ENCODE peak calls at places on chromosomes 7 and 10, in six cellular contexts. X is H9, B is IMR-90, M is mesenchymal stem cell, Y is neuronal stem cell, W is H1. Q is an unnamed sample.

GRCh38 chr7:150898475-150899011 is 46.2 kb downstream of the AOC1 start:
- DNase-seq in M (peak), Y (peak), B (peak), W (peak), X (peak), Q (peak)

GRCh38 chr10:96740579-96741281 is 20.4 kb upstream of the PIK3AP1 start:
- DNase-seq in M (no peak), W (no peak), B (no peak), X (no peak), Y (no peak), Q (no peak)

GRCh38 chr10:47029181-47029971 is 118.1 kb downstream of the PTPN20 start:
- DNase-seq in W (peak), B (no peak), X (peak), M (no peak), Y (no peak), Q (no peak)

GRCh38 chr10:114151486-114151885 is 22.5 kb downstream of the CCDC186 start:
- DNase-seq in M (peak), X (no peak), Y (no peak), B (peak), W (no peak), Q (peak)

GRCh38 chr10:27745719-27746363 is at the start of gene MKX:
- DNase-seq in Y (peak), W (peak), X (peak), M (peak), B (peak), Q (peak)

GRCh38 chr10:110672580-110672919 is 28.4 kb downstream of the RBM20 start:
- DNase-seq in X (no peak), Y (no peak), W (no peak), B (no peak), M (no peak), Q (no peak)

GRCh38 chr10:48838830-48839229 is 100.8 kb downstream of the LRRC18 start:
- DNase-seq in M (no peak), W (no peak), Y (no peak), X (no peak), B (no peak), Q (no peak)

GRCh38 chr10:63521389-63522128 is at the start of gene REEP3:
- DNase-seq in Y (peak), B (peak), W (peak), X (peak), M (peak), Q (peak)

GRCh38 chr10:89468625-89469024 is 54.3 kb downstream of the IFIT5 start:
- DNase-seq in Y (no peak), M (no peak), B (no peak), X (no peak), W (no peak), Q (no peak)

GRCh38 chr10:72173635-72174296 is 42.0 kb upstream of the ANAPC16 start:
- DNase-seq in W (no peak), Y (no peak), M (peak), X (no peak), B (peak), Q (peak)

GRCh38 chr10:30818010-30818660 is 188.6 kb upstream of the LYZL2 start:
- DNase-seq in W (no peak), Y (no peak), X (no peak), M (peak), B (peak), Q (peak)

GRCh38 chr10:22605168-22605567 is 109.2 kb downstream of the PIP4K2A start:
- DNase-seq in W (no peak), B (peak), X (no peak), M (peak), Y (no peak), Q (peak)

GRCh38 chr7:45680776-45681175 is 106.6 kb downstream of the ADCY1 start:
- DNase-seq in Y (no peak), M (no peak), X (peak), B (no peak), W (peak), Q (no peak)

GRCh38 chr7:95863623-95864022 is 91.3 kb downstream of the DYNC1I1 start:
- DNase-seq in M (no peak), W (no peak), B (no peak), X (no peak), Y (no peak), Q (no peak)

GRCh38 chr7:95859434-95859833 is 87.1 kb downstream of the DYNC1I1 start:
- DNase-seq in M (peak), X (peak), Y (no peak), B (peak), W (no peak), Q (peak)

GRCh38 chr7:95865716-95866371 is 93.5 kb downstream of the DYNC1I1 start:
- DNase-seq in B (peak), W (no peak), M (peak), Y (peak), X (peak), Q (peak)

DNA sequence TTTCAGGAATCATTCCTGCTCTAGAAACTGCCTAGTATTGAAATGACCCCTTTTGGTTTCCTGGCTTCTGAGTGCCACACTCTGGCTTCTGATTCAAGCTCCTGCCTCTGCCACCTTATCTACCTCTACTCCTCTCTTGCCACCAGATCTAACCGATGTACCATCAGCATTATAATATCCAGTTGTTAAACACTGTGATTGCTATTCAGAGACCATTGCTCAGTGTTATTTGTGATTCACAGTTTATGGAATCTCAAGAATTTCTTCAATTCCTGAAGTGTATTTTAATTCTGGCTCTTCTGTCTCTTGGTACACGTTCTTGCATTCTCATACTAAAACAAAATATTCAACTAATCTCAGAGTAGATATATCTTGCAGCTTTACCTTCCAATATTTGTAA is 88.7 kb downstream of the DYNC1I1 start:
- DNase-seq in B (peak), M (no peak), W (no peak), X (no peak), Y (no peak), Q (no peak)
- H3K4me2 ChIP-seq in B (no peak), M (no peak), W (no peak), X (no peak), Y (no peak), Q (no peak)

GRCh38 chr7:155962968-155963300 is 150.7 kb upstream of the SHH start:
- DNase-seq in Y (no peak), X (peak), B (no peak), W (peak), M (no peak), Q (no peak)

GRCh38 chr7:155963771-155964195 is 151.5 kb upstream of the SHH start:
- DNase-seq in Y (no peak), B (no peak), M (no peak), W (no peak), X (no peak), Q (no peak)

GRCh38 chr7:155963356-155963755 is 151.1 kb upstream of the SHH start:
- DNase-seq in X (peak), M (no peak), W (peak), Y (no peak), B (no peak), Q (no peak)

GRCh38 chr7:155964543-155964942 is 152.3 kb upstream of the SHH start:
- DNase-seq in W (peak), X (peak), M (no peak), B (no peak), Y (no peak), Q (no peak)

DNA sequence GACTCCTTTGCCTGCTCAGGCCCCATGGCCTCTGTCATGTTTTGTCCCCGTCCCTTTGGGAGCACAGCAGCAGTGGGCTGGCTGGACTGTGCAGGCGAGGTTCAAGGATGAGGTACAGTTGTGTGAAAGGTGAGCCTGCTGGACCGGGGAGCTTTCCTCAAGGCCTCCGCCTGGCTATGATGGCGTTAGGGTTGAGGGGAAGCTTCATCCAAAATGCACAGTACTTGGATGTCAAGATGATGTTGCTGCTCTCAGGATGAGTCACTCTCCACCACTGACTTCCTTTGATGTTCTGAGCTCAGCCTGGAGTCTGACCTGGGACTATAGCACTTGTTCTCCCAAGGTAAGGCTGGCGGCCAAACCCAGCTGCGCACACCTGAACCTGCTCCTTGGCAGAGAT is 152.7 kb upstream of the SHH start:
- DNase-seq in X (peak), Y (no peak), W (no peak), B (peak), M (no peak), Q (no peak)
- H4K91ac ChIP-seq in X (no peak), Y (no peak), W (no peak), B (no peak), M (no peak), Q (no peak)

DNA sequence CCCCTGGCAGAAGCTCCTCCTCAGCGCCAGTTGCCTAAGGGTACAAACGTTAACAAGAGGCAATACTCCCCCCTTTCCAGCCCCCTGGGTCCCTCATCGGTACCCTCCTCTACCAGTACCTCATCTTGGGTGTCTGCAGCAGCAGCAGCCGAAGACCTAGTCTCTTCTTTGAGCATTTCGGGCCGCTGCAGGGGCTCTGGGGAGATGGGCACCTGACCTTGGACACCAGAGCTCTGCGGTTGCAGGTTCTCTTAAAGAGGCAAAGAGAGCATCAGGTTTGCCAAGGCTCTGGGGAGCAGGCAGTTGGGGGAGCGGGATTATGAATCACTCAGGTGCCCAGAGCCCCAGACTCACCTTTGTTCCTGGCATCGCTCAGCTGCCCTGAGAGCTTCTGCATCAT is 3.5 kb downstream of the FBXL15 start:
- DNase-seq in Y (no peak), X (no peak), W (no peak), M (no peak), B (no peak), Q (no peak)
- H3K4me2 ChIP-seq in Y (no peak), X (no peak), W (no peak), M (no peak), B (no peak), Q (no peak)

DNA sequence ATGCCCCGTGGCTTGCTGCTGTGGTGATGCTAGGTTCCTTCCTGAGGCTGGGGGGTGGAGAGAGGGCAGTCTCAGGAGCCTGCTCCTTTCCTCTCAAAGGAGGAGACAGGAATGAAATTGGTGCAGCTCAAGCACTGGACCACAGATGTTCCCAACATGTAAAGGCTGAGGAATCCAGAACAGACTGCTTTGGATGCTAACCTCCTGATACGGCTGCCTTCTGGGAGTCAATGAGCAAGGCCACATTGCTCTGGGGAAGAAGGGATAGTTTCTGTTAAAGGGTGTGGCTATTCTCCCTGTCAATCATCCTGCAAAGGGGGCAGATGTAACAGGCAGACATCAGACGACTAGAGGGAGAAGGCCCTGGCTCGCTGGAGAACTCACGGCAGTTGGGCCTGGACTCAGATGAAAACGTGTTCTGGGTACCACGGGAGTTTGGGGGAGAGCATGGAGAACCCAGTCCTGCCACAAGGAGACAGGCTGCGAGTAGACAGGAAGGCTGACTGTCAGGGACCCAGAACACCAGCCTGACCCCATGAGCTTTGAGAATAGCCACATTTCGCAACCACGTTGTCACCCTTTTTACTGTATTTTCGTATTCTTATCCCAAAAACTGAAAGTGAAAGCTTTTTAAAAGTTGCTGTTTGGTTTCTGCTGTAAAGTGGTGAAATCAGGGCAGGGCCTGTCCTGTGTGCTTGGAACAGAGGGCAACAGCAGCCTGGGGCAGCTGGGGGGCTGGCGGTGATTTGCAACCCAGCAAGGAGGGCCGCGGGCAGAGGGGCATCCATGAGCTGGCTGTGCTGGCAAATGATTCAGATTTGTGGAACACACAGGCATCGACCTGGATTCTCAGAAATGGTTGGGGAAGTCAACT is 95.4 kb downstream of the MYOF start:
- DNase-seq in B (no peak), M (peak), X (no peak), Y (no peak), W (no peak), Q (peak)
- H4K91ac ChIP-seq in B (peak), M (no peak), X (no peak), Y (no peak), W (no peak), Q (no peak)

GRCh38 chr7:108396094-108396493 is 60.1 kb downstream of the NRCAM start:
- DNase-seq in W (no peak), Y (no peak), X (no peak), M (no peak), B (no peak), Q (no peak)

GRCh38 chr7:108395442-108395841 is 60.8 kb downstream of the NRCAM start:
- DNase-seq in Y (no peak), W (no peak), M (no peak), B (no peak), X (no peak), Q (no peak)
- H3K4me2 ChIP-seq in Y (no peak), W (no peak), M (no peak), B (no peak), X (no peak), Q (no peak)

GRCh38 chr10:88120599-88121333 is 257.3 kb downstream of the PTEN start:
- DNase-seq in W (no peak), B (no peak), Y (no peak), M (no peak), X (no peak), Q (no peak)
- H4K91ac ChIP-seq in W (no peak), B (peak), Y (no peak), M (no peak), X (no peak), Q (no peak)

DNA sequence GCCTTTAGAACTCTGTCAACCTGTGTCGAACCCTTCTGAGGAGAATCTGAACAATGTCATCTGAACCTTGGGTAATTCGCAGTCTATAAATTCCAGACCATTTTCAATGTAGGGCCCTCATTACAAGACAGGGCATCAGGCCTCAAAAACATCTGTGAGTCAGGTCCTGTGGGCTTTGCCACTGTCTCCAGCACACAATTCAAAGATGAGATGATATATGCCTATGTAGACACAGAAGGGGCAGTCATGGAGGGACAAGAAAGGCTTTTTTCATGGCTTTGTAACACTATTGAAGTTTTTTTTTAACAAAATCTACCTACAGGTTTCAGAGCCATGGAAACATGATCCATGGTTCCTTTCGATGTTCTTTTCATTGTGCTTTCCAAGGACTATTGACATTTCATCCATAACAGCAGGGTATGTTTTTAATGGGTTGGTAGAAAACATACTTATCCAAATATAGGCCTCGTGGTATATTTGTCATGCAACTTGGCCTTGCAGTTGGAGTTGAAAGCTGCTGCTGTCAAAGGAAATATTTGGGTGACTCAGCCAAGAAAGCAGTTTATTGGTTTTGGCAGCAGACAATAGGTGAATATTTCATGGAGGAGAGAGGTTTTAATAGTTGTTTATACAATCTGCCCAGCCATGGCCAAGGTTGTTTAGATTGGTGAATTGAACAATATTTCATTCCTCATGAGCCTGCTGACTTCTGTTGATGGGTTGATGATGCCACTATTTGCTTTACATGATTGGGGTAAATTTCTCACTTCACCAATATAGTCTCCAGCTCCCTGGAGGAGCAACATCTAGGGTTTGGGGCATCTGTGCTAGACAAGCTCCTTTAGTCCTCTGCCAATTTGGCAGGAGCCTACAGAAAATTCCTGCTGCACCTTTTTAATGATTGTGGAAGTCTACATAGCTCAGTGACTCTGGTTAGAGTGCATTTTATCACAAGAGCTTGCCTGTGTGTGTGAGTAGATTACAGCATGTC is 158.4 kb upstream of the TMEM72 start:
- DNase-seq in B (peak), X (no peak), Y (no peak), M (peak), W (no peak), Q (no peak)
- H3K4me2 ChIP-seq in B (no peak), X (no peak), Y (no peak), M (no peak), W (no peak), Q (no peak)

Q was measured in trophoblast cell.